ENCODE peak calls at places on chromosomes 6 and 20, in six cellular contexts. B, E, A, R, G and W are unnamed samples.

GRCh38 chr6:38997128-38997761 is 51.3 kb upstream of the GLP1R start:
- DNase-seq in B (peak), E (no peak), A (peak), R (no peak), G (peak), W (no peak)

GRCh38 chr6:165049362-165049761 is 260.0 kb downstream of the C6orf118 start:
- DNase-seq in B (peak), E (peak), A (peak), R (peak), G (no peak), W (no peak)

GRCh38 chr6:71139249-71139648 is 149.4 kb upstream of the OGFRL1 start:
- DNase-seq in B (no peak), E (no peak), A (no peak), R (no peak), G (no peak), W (peak)

GRCh38 chr6:53130891-53131290 is 17.8 kb downstream of the GCM1 start:
- DNase-seq in B (no peak), E (no peak), A (no peak), R (no peak), G (no peak), W (no peak)

GRCh38 chr6:108133594-108134179 is 32.1 kb upstream of the NR2E1 start:
- DNase-seq in B (peak), E (peak), A (peak), R (no peak), G (no peak), W (peak)

GRCh38 chr6:121780325-121781313 is 345.2 kb downstream of the GJA1 start:
- DNase-seq in B (no peak), E (peak), A (peak), R (no peak), G (no peak), W (no peak)

GRCh38 chr20:61492065-61492464 is 240.0 kb downstream of the CDH4 start:
- DNase-seq in B (no peak), E (no peak), A (no peak), R (no peak), G (no peak), W (no peak)

GRCh38 chr6:47525330-47526057 is 47.9 kb downstream of the CD2AP start:
- DNase-seq in B (no peak), E (no peak), A (no peak), R (no peak), G (no peak), W (no peak)

GRCh38 chr6:107991061-107991460 is 33.1 kb upstream of the SEC63 start:
- DNase-seq in B (no peak), E (no peak), A (no peak), R (no peak), G (no peak), W (no peak)

GRCh38 chr6:154981071-154981373 is 14.1 kb upstream of the TIAM2 start:
- DNase-seq in B (no peak), E (peak), A (peak), R (no peak), G (no peak), W (no peak)

GRCh38 chr20:51622004-51622874 is 79.7 kb upstream of the NFATC2 start:
- DNase-seq in B (no peak), E (no peak), A (no peak), R (no peak), G (no peak), W (no peak)

GRCh38 chr6:159042003-159042823 is 2.6 kb downstream of the TAGAP start:
- DNase-seq in B (peak), E (peak), A (peak), R (peak), G (peak), W (peak)

GRCh38 chr6:81761197-81761596 is 8.7 kb upstream of the TENT5A start:
- DNase-seq in B (no peak), E (no peak), A (no peak), R (no peak), G (no peak), W (no peak)

GRCh38 chr6:113825776-113826175 is 31.4 kb upstream of the MARCKS start:
- DNase-seq in B (no peak), E (peak), A (peak), R (peak), G (no peak), W (no peak)

GRCh38 chr20:17969884-17970409 is 1.1 kb downstream of the MGME1 start:
- DNase-seq in B (no peak), E (peak), A (peak), R (peak), G (peak), W (peak)

GRCh38 chr6:157253017-157253416 is 70.3 kb downstream of the TMEM242 start:
- DNase-seq in B (no peak), E (peak), A (no peak), R (no peak), G (no peak), W (no peak)

GRCh38 chr6:159691963-159692287 is 1.1 kb downstream of the SOD2 start:
- DNase-seq in B (peak), E (no peak), A (no peak), R (peak), G (no peak), W (no peak)

GRCh38 chr6:18405477-18406293 is 18.5 kb downstream of the RNF144B start:
- DNase-seq in B (no peak), E (no peak), A (peak), R (no peak), G (no peak), W (peak)

GRCh38 chr6:89375427-89375868 is 22.9 kb upstream of the UBE2J1 start:
- DNase-seq in B (peak), E (peak), A (peak), R (no peak), G (peak), W (no peak)

GRCh38 chr20:49636447-49636846 is 68.5 kb upstream of the PTGIS start:
- DNase-seq in B (no peak), E (no peak), A (no peak), R (no peak), G (no peak), W (no peak)

GRCh38 chr6:28953039-28953872 is 29.5 kb upstream of the TRIM27 start:
- DNase-seq in B (peak), E (peak), A (peak), R (peak), G (peak), W (no peak)

GRCh38 chr20:20216941-20217340 is 151.0 kb upstream of the INSM1 start:
- DNase-seq in B (no peak), E (no peak), A (no peak), R (no peak), G (no peak), W (no peak)

GRCh38 chr20:15776773-15777172 is 796.5 kb downstream of the KIF16B start:
- DNase-seq in B (no peak), E (no peak), A (no peak), R (no peak), G (no peak), W (no peak)

GRCh38 chr20:37396520-37397075 is 50.7 kb downstream of the SRC start:
- DNase-seq in B (peak), E (no peak), A (peak), R (no peak), G (no peak), W (no peak)

GRCh38 chr20:11451793-11452291 is 465.9 kb upstream of the BTBD3 start:
- DNase-seq in B (peak), E (no peak), A (peak), R (no peak), G (no peak), W (no peak)

GRCh38 chr6:25054469-25054868 is 118.7 kb upstream of the RIPOR2 start:
- DNase-seq in B (no peak), E (no peak), A (no peak), R (no peak), G (no peak), W (peak)

GRCh38 chr6:13453771-13454251 is 33.6 kb downstream of the GFOD1 start:
- DNase-seq in B (no peak), E (no peak), A (no peak), R (no peak), G (no peak), W (peak)

GRCh38 chr6:19999319-20000191 is 162.4 kb downstream of the ID4 start:
- DNase-seq in B (no peak), E (no peak), A (no peak), R (no peak), G (no peak), W (peak)

GRCh38 chr6:1286972-1287600 is 24.8 kb upstream of the FOXQ1 start:
- DNase-seq in B (no peak), E (peak), A (peak), R (no peak), G (no peak), W (peak)

GRCh38 chr6:112222111-112222726 is 32.1 kb downstream of the LAMA4 start:
- DNase-seq in B (no peak), E (no peak), A (no peak), R (no peak), G (no peak), W (no peak)

GRCh38 chr20:64065973-64066341 is 3.0 kb downstream of the TCEA2 start:
- DNase-seq in B (no peak), E (no peak), A (no peak), R (no peak), G (peak), W (peak)

GRCh38 chr20:7694940-7695567 is 245.2 kb downstream of the HAO1 start:
- DNase-seq in B (no peak), E (no peak), A (no peak), R (no peak), G (no peak), W (no peak)

GRCh38 chr6:134173007-134173690 is 120.7 kb upstream of the SLC2A12 start:
- DNase-seq in B (no peak), E (no peak), A (no peak), R (no peak), G (no peak), W (no peak)

GRCh38 chr6:42970859-42971612 is 7.9 kb downstream of the PEX6 start:
- DNase-seq in B (no peak), E (no peak), A (no peak), R (no peak), G (no peak), W (no peak)

GRCh38 chr6:112243861-112244415 is 10.4 kb downstream of the LAMA4 start:
- DNase-seq in B (no peak), E (no peak), A (no peak), R (no peak), G (no peak), W (no peak)

GRCh38 chr6:24344981-24345380 is 12.9 kb downstream of the DCDC2 start:
- DNase-seq in B (no peak), E (no peak), A (no peak), R (no peak), G (no peak), W (no peak)

GRCh38 chr6:36132221-36132895 is 2.0 kb downstream of the MAPK13 start:
- DNase-seq in B (no peak), E (no peak), A (no peak), R (no peak), G (no peak), W (no peak)

GRCh38 chr20:57529810-57530209 is 4.9 kb upstream of the CTCFL start:
- DNase-seq in B (no peak), E (no peak), A (no peak), R (no peak), G (no peak), W (no peak)

GRCh38 chr6:107488174-107488874 is 1.6 kb upstream of the SOBP start:
- DNase-seq in B (no peak), E (no peak), A (no peak), R (no peak), G (no peak), W (no peak)